ENCODE peak calls at places on chromosomes 13 and 19, in five cellular contexts. One of them, this sample, is unnamed.

GRCh38 chr13:101447852-101448251 is 4.6 kb upstream of the ITGBL1 start:
- DNase-seq in NCI-H524 treated with DMSO at 0.1 percent for 48 hours: no peak
- DNase-seq in fibroblast of pulmonary artery: peak; percentile 14
- DNase-seq in ovary: no peak
- DNase-seq in CD4-positive, CD25-positive, alpha-beta regulatory T cell: no peak
- DNase-seq in this sample: no peak

GRCh38 chr19:1811942-1812425 is at the start of gene ATP8B3:
- DNase-seq in fibroblast of pulmonary artery: no peak
- DNase-seq in ovary: no peak
- DNase-seq in NCI-H524 treated with DMSO at 0.1 percent for 48 hours: no peak
- DNase-seq in CD4-positive, CD25-positive, alpha-beta regulatory T cell: peak; percentile 76
- DNase-seq in this sample: peak; percentile 32

GRCh38 chr13:19881641-19882040 is 18.2 kb upstream of the ZMYM5 start:
- DNase-seq in CD4-positive, CD25-positive, alpha-beta regulatory T cell: no peak
- DNase-seq in NCI-H524 treated with DMSO at 0.1 percent for 48 hours: no peak
- DNase-seq in ovary: no peak
- DNase-seq in fibroblast of pulmonary artery: no peak
- DNase-seq in this sample: no peak

GRCh38 chr19:36225219-36225892 is 10.4 kb downstream of the ZNF146 start:
- DNase-seq in CD4-positive, CD25-positive, alpha-beta regulatory T cell: no peak
- DNase-seq in ovary: no peak
- DNase-seq in NCI-H524 treated with DMSO at 0.1 percent for 48 hours: no peak
- DNase-seq in fibroblast of pulmonary artery: peak; percentile 58
- DNase-seq in this sample: no peak

GRCh38 chr13:105804561-105805190 is 730.8 kb downstream of the EFNB2 start:
- DNase-seq in NCI-H524 treated with DMSO at 0.1 percent for 48 hours: no peak
- DNase-seq in ovary: no peak
- DNase-seq in fibroblast of pulmonary artery: peak; percentile 48
- DNase-seq in CD4-positive, CD25-positive, alpha-beta regulatory T cell: no peak
- DNase-seq in this sample: no peak

GRCh38 chr13:94121686-94122085 is 357.8 kb downstream of the DCT start:
- DNase-seq in CD4-positive, CD25-positive, alpha-beta regulatory T cell: no peak
- DNase-seq in ovary: no peak
- DNase-seq in NCI-H524 treated with DMSO at 0.1 percent for 48 hours: no peak
- DNase-seq in fibroblast of pulmonary artery: peak; percentile 63
- DNase-seq in this sample: no peak

GRCh38 chr13:32048816-32049215 is 17.2 kb downstream of the FRY start:
- DNase-seq in ovary: no peak
- DNase-seq in fibroblast of pulmonary artery: no peak
- DNase-seq in CD4-positive, CD25-positive, alpha-beta regulatory T cell: no peak
- DNase-seq in NCI-H524 treated with DMSO at 0.1 percent for 48 hours: no peak
- DNase-seq in this sample: no peak

GRCh38 chr13:41565221-41565620 is 107.9 kb downstream of the RGCC start:
- DNase-seq in CD4-positive, CD25-positive, alpha-beta regulatory T cell: no peak
- DNase-seq in NCI-H524 treated with DMSO at 0.1 percent for 48 hours: no peak
- DNase-seq in fibroblast of pulmonary artery: peak; percentile 85
- DNase-seq in ovary: no peak
- DNase-seq in this sample: no peak

GRCh38 chr13:35388456-35388855 is 88.0 kb downstream of the MAB21L1 start:
- DNase-seq in fibroblast of pulmonary artery: peak; percentile 3
- DNase-seq in CD4-positive, CD25-positive, alpha-beta regulatory T cell: no peak
- DNase-seq in ovary: no peak
- DNase-seq in NCI-H524 treated with DMSO at 0.1 percent for 48 hours: no peak
- DNase-seq in this sample: no peak

GRCh38 chr19:14419038-14419813 is at the start of gene DDX39A:
- DNase-seq in fibroblast of pulmonary artery: peak; percentile 100
- DNase-seq in CD4-positive, CD25-positive, alpha-beta regulatory T cell: peak; percentile 96
- DNase-seq in NCI-H524 treated with DMSO at 0.1 percent for 48 hours: peak; percentile 97
- DNase-seq in ovary: peak; percentile 95
- DNase-seq in this sample: peak; percentile 98

GRCh38 chr13:106033634-106034033 is 501.8 kb downstream of the EFNB2 start:
- DNase-seq in ovary: no peak
- DNase-seq in CD4-positive, CD25-positive, alpha-beta regulatory T cell: no peak
- DNase-seq in NCI-H524 treated with DMSO at 0.1 percent for 48 hours: no peak
- DNase-seq in fibroblast of pulmonary artery: peak; percentile 84
- DNase-seq in this sample: no peak

GRCh38 chr19:18500820-18501219 is 21.1 kb downstream of the ELL start:
- DNase-seq in NCI-H524 treated with DMSO at 0.1 percent for 48 hours: no peak
- DNase-seq in ovary: no peak
- DNase-seq in CD4-positive, CD25-positive, alpha-beta regulatory T cell: no peak
- DNase-seq in fibroblast of pulmonary artery: no peak
- DNase-seq in this sample: no peak

GRCh38 chr19:1905071-1905862 is at the start of the genes ADAT3 and SCAMP4:
- DNase-seq in NCI-H524 treated with DMSO at 0.1 percent for 48 hours: peak; percentile 92
- DNase-seq in CD4-positive, CD25-positive, alpha-beta regulatory T cell: peak; percentile 94
- DNase-seq in ovary: peak; percentile 99
- DNase-seq in fibroblast of pulmonary artery: peak; percentile 99
- DNase-seq in this sample: peak; percentile 97

GRCh38 chr19:14342809-14343208 is 38.4 kb upstream of the ADGRE5 start:
- DNase-seq in fibroblast of pulmonary artery: no peak
- DNase-seq in CD4-positive, CD25-positive, alpha-beta regulatory T cell: no peak
- DNase-seq in NCI-H524 treated with DMSO at 0.1 percent for 48 hours: no peak
- DNase-seq in ovary: no peak
- DNase-seq in this sample: no peak

GRCh38 chr13:41458939-41459753 is 1.8 kb downstream of the RGCC start:
- DNase-seq in fibroblast of pulmonary artery: peak; percentile 85
- DNase-seq in ovary: no peak
- DNase-seq in CD4-positive, CD25-positive, alpha-beta regulatory T cell: peak; percentile 56
- DNase-seq in NCI-H524 treated with DMSO at 0.1 percent for 48 hours: no peak
- DNase-seq in this sample: no peak

GRCh38 chr19:2049741-2050348 is 1.2 kb downstream of the MKNK2 start:
- DNase-seq in ovary: peak; percentile 83
- DNase-seq in NCI-H524 treated with DMSO at 0.1 percent for 48 hours: no peak
- DNase-seq in CD4-positive, CD25-positive, alpha-beta regulatory T cell: peak; percentile 40
- DNase-seq in fibroblast of pulmonary artery: peak; percentile 81
- DNase-seq in this sample: peak; percentile 90